ENCODE peak calls at places on chromosomes 1 and 21, in four cellular contexts. E, Q, Y and P are unnamed samples.

GRCh38 chr1:201042663-201043461 is 19.3 kb upstream of the KIF21B start:
- DNase-seq in Q (peak), Y (peak), E (peak), P (peak)

GRCh38 chr1:157045251-157046218 is at the start of gene ARHGEF11:
- DNase-seq in E (peak), Q (peak), Y (peak), P (peak)

GRCh38 chr1:182163821-182164223 is 102.3 kb upstream of the ZNF648 start:
- DNase-seq in E (no peak), Y (no peak), Q (no peak), P (no peak)

GRCh38 chr1:36351222-36351977 is 28.0 kb upstream of the EVA1B start:
- DNase-seq in E (no peak), Y (no peak), Q (no peak), P (peak)

GRCh38 chr21:42513151-42513984 is at the start of gene SLC37A1:
- DNase-seq in Y (no peak), E (peak), Q (peak), P (no peak)

GRCh38 chr1:174158767-174159252 is 510 bp upstream of the RABGAP1L start:
- DNase-seq in Q (no peak), E (no peak), Y (no peak), P (no peak)

GRCh38 chr1:229234870-229235472 is 35.9 kb upstream of the RAB4A start:
- DNase-seq in Y (no peak), E (no peak), Q (no peak), P (no peak)

GRCh38 chr1:100834779-100835645 is 59.6 kb downstream of the EXTL2 start:
- DNase-seq in Q (peak), Y (peak), E (no peak), P (peak)

GRCh38 chr1:202959276-202959620 is 1.1 kb upstream of the ADIPOR1 start:
- DNase-seq in Y (peak), E (no peak), Q (peak), P (peak)

GRCh38 chr1:67650061-67650460 is 34.9 kb upstream of the GADD45A start:
- DNase-seq in E (no peak), Y (no peak), Q (no peak), P (no peak)

GRCh38 chr1:222777977-222778376 is 36.9 kb upstream of the DISP1 start:
- DNase-seq in Q (no peak), Y (no peak), E (no peak), P (peak)

GRCh38 chr1:111406325-111406768 is 21.2 kb downstream of the OVGP1 start:
- DNase-seq in Y (no peak), E (no peak), Q (no peak), P (no peak)
- TF ChIP-seq HMGXB4 in Y (no peak), E (no peak), Q (no peak), P (no peak)

DNA sequence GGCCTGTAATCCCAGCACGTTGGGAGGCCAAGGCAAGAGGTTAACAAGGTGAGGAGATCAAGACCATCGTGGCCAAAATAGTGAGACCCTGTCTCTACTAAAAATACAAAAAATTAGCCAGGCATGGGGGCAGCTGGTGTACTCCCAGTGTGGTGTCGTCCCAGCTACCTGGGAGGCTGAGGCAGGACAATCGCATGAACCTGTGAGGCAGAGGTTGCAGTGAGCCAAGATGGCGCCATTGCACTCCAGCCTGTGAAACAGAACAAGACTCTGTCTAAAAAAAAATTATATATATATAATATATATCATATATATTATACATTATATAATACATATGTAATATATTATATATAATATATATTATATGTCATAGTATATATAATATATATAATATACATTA is 249.2 kb upstream of the TPTE start:
- DNase-seq in Y (peak), Q (no peak), E (no peak), P (peak)
- TF ChIP-seq HMGXB4 in Y (no peak), Q (no peak), E (no peak), P (no peak)

GRCh38 chr1:76279387-76279748 is 204.8 kb downstream of the ST6GALNAC3 start:
- DNase-seq in Q (no peak), Y (no peak), E (no peak), P (no peak)
- TF ChIP-seq HMGXB4 in Q (no peak), Y (no peak), E (no peak), P (no peak)

DNA sequence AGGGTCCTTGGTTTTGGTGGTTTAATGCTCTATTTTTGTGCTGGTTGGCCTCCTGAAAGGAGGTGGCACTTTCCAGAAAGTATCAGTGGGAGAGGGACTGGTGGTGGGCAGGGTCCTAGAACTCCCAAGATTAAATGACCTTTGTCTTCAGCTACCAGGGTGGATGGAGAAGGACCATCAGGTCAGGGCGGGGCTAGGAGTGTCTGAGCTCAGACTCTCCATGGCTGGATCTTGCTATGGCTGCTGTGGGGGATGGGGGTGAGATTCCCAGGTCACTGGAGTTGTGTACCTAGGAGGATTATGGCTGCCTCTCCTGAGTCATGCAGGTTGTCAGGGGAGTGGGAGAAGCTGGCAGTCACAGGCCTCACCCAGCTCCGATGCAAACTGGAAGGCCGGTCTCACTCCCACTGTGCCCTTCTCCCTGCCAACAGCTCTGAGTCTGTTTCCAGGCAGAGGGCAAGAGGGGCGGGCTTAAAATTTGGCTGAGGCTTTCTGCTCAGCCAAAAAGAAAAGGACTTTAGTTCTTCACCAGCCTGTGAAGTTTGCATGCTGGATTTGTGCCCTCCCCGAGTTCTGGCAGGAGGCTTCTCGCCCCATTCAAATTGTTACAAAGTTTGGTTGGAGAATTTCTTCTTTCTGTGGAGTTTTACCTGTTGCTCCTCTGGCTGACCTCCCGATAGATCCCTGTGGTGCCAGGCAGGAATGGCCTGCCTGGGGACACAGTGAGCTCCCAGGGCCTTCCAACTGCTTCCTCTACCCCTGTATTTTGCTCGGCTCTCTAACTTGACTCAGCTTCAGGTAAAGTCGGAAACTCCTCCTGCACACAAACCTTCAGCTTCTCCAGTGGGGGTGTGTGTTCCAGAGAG is 13.1 kb upstream of the KYAT3 start:
- DNase-seq in Y (no peak), Q (no peak), E (no peak), P (no peak)
- TF ChIP-seq HMGXB4 in Y (no peak), Q (no peak), E (no peak), P (no peak)

DNA sequence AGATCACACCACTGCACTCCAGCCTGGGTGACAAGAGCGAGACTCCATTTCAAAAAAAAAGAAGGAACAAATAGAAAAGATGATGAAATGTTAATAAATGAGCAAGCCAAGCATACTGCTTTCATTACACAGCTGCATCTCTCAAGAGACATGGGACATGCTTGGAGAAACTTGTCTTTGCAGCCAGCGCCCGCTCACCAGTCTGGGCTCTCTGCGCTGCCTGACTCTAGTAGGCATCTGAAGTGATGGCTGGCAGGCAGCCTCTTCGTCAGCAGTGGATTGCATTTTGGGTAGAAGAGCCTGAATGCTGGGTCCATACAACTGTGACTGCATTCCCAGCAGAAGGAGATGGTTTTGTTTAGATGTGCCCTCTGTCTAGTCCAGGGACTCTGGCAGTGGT is 48.0 kb downstream of the IL6R start:
- DNase-seq in Q (no peak), E (no peak), Y (no peak), P (no peak)
- TF ChIP-seq HMGXB4 in Q (no peak), E (no peak), Y (no peak), P (no peak)

DNA sequence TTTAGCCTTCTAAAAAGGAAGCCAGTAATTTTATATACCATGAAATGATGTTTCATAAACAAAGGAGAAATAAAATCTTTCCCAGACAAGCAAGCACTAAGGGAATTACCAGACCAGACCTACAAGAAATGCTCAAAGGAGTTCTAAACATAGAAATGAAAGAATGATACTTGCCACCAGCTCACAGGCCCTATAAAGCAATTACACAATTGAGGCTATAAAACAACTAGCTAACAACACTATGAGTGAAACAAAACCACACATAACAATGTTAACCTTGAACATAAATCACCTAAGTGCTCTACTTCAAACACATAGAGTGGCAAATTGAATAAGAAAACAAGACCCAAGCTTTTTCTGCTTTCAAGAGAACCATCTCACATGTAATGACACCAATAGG is 123.8 kb downstream of the BARHL2 start:
- DNase-seq in E (no peak), Q (no peak), Y (no peak), P (no peak)
- TF ChIP-seq HMGXB4 in E (no peak), Q (no peak), Y (no peak), P (no peak)

DNA sequence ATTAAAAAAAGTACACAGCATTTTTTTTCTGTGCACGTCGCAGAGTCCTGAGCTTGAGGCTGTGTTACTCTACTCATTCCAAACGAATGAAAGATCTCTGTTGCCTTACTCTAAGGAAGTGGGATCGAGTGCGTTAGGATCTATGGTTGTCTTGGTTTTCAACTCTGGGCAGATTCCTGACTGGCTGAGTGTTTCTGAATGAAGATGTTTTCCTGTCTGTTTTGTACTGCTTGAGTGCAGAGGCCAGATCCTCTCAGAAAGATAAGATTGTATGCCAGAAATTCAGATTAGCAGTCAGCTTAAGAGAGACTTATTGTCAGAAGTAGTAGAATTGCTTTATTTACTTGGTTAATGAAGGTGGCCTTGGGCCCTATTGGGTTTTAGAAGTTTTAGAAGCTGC is 14.0 kb downstream of the PLA2G2E start:
- DNase-seq in E (no peak), Q (no peak), Y (no peak), P (no peak)
- TF ChIP-seq HMGXB4 in E (no peak), Q (no peak), Y (no peak), P (no peak)

GRCh38 chr1:175384546-175384945 is 192.0 kb upstream of the KIAA0040 start:
- DNase-seq in E (no peak), Y (no peak), Q (no peak), P (no peak)
- TF ChIP-seq HMGXB4 in E (no peak), Y (no peak), Q (no peak), P (no peak)